ENCODE peak calls at places on chromosomes 12 and 14, in four cellular contexts. B is AG04449, L is cardiac fibroblast, S is uterus. R is an unnamed sample.

GRCh38 chr12:42130670-42131402 is 13.8 kb downstream of the GXYLT1 start:
- DNase-seq in B (no peak), S (peak; percentile 40), L (peak; percentile 82), R (no peak)

GRCh38 chr14:99574099-99574880 is 29.7 kb downstream of the CCDC85C start:
- DNase-seq in B (peak; percentile 55), L (peak; percentile 47), S (peak; percentile 78), R (no peak)

GRCh38 chr12:3592856-3593625 is 102.0 kb downstream of the PRMT8 start:
- DNase-seq in L (no peak), S (no peak), B (no peak), R (no peak)

GRCh38 chr14:74888164-74889158 is 6.7 kb downstream of the DLST start:
- DNase-seq in B (no peak), S (no peak), L (peak; percentile 20), R (no peak)

GRCh38 chr12:131883521-131883900 is 10.9 kb upstream of the ULK1 start:
- DNase-seq in B (no peak), S (no peak), L (no peak), R (no peak)

GRCh38 chr14:33375781-33376180 is 437.1 kb downstream of the NPAS3 start:
- DNase-seq in L (peak; percentile 6), B (no peak), S (no peak), R (no peak)

GRCh38 chr14:47186491-47186890 is 488.9 kb downstream of the MDGA2 start:
- DNase-seq in B (no peak), S (no peak), L (no peak), R (no peak)

GRCh38 chr12:111424189-111424792 is 18.6 kb downstream of the SH2B3 start:
- DNase-seq in L (no peak), S (no peak), B (no peak), R (no peak)

GRCh38 chr14:22748691-22749090 is 17.8 kb upstream of the OXA1L start:
- DNase-seq in S (no peak), L (no peak), B (no peak), R (no peak)

GRCh38 chr14:94449930-94450329 is 2.7 kb downstream of the SERPINA11 start:
- DNase-seq in S (no peak), L (no peak), B (no peak), R (no peak)

GRCh38 chr14:76958975-76959710 is 69.4 kb downstream of the IRF2BPL start:
- DNase-seq in S (peak; percentile 76), B (no peak), L (peak; percentile 64), R (no peak)

GRCh38 chr14:85528080-85528881 is 1.7 kb upstream of the FLRT2 start:
- DNase-seq in L (peak; percentile 93), S (no peak), B (peak; percentile 72), R (peak; percentile 52)

GRCh38 chr14:97523936-97524335 is 726.8 kb downstream of the VRK1 start:
- DNase-seq in S (no peak), B (no peak), L (peak; percentile 2), R (no peak)

GRCh38 chr14:50319293-50319692 is 7.2 kb downstream of the DMAC2L start:
- DNase-seq in L (peak; percentile 70), B (no peak), S (no peak), R (no peak)

GRCh38 chr14:50318031-50318626 is 6.0 kb downstream of the DMAC2L start:
- DNase-seq in L (peak; percentile 73), S (no peak), B (no peak), R (no peak)

GRCh38 chr14:50320279-50320678 is 8.2 kb downstream of the DMAC2L start:
- DNase-seq in L (peak; percentile 84), S (no peak), B (no peak), R (no peak)

GRCh38 chr14:50319721-50320120 is 7.6 kb downstream of the DMAC2L start:
- DNase-seq in S (no peak), B (no peak), L (peak; percentile 59), R (no peak)

GRCh38 chr14:50321009-50321660 is 9.0 kb downstream of the DMAC2L start:
- DNase-seq in L (peak; percentile 98), B (peak; percentile 82), S (peak; percentile 78), R (peak; percentile 69)
- H3K4me3 ChIP-seq in L (peak overlapping the region; percentile 11), B (peak overlapping the region; percentile 39), S (peak overlapping the region; percentile 2), R (peak overlapping the region; percentile 25)

DNA sequence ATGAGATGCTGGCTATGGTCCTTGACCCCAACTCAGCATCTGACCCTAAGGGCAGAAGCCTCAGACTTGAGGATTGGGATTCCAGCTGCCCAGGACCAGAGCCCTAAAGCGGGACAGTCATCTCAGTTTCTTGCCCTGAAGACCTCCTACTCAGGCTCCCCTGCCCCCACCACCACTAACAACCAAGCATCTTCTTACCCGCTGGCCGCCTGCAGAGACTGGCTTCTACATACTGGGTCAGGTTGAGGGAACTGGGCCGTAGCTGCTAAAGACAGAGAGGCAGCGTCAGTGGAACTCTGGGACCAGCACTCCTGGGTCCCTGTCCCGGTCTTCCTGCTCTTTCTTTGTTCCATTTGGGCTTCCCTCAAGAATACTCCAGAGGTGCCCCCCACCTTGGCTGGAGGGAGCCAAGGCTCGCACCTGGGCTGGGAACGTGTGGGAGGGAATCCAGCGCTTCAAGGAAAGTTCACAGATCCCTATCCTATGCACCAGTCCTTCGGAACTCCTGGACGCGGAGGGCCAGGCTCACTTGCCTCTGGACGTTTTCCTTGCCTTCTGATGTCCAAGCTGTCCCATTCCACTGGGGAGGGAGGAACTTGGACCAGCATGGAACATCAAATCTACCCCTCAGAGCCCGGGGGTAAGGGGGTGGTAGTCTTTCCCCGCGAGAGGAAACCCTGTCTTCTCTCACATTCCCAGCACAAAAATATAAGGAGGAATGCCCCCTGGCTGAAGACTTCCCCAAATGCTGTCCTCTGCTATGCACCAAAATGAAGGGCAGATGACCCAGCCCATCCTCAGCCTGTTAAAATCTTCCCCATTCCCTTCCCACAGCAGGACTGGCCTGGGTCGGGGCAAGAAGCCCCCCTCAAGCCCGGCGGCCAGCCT is 794 bp downstream of the RARG start:
- DNase-seq in L (no peak), B (no peak), S (no peak), R (no peak)
- TF ChIP-seq CTCF in L (peak; percentile 1), B (no peak), S (no peak), R (no peak)

GRCh38 chr12:53596920-53597363 is 29.2 kb downstream of the ATF7 start:
- DNase-seq in B (peak; percentile 17), S (no peak), L (peak; percentile 74), R (no peak)
- H3K4me3 ChIP-seq in B (no peak overlapping the region), S (no peak overlapping the region), L (no peak overlapping the region), R (no peak overlapping the region)

DNA sequence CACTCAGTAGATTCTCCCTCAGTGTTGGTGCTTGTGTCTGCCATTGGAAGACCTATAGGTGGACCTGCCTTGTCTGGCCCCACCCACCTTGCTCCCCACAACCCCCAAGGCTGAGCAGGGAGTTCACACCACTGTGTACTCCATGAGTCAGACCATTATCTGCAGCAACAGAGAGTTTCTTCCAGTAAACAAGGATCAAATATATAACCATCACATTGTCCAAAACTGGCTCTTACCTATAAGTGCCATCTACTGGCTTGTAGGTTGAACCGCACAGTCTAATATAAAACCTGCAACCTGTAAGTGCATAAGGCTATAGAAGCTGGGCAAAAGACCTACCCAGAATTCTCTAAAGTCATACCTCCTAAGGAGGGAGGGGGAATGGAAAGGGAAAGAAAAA is 7.9 kb downstream of the TAS2R13 start:
- DNase-seq in B (no peak), L (peak; percentile 10), S (no peak), R (no peak)
- TF ChIP-seq CTCF in B (no peak), L (no peak), S (no peak), R (peak; percentile 60)